ENCODE peak calls at places on chromosomes 2 and 18, in six cellular contexts. U is type B pancreatic cell, Z is AML-193, H is GM04503, V is left ventricle myocardium inferior, S is right cardiac atrium. B is an unnamed sample.

GRCh38 chr2:85888020-85888744 is 608 bp downstream of the ST3GAL5 start:
- DNase-seq in H (no peak), U (no peak), S (peak), Z (no peak), V (no peak), B (no peak)

GRCh38 chr2:53905396-53905795 is 45.6 kb upstream of the GPR75 start:
- DNase-seq in Z (no peak), V (no peak), U (no peak), H (no peak), S (no peak), B (no peak)

GRCh38 chr2:106232633-106233032 is 38.5 kb upstream of the UXS1 start:
- DNase-seq in V (peak), Z (no peak), H (no peak), S (peak), U (no peak), B (no peak)

GRCh38 chr2:152335016-152335850 is at the start of gene FMNL2:
- DNase-seq in U (peak), S (peak), H (no peak), Z (no peak), V (peak), B (peak)

GRCh38 chr2:172052000-172052983 is 33.0 kb upstream of the DLX1 start:
- DNase-seq in U (no peak), V (no peak), Z (no peak), H (peak), S (no peak), B (no peak)

GRCh38 chr18:56235061-56235772 is 403.2 kb downstream of the TXNL1 start:
- DNase-seq in H (no peak), S (no peak), U (no peak), Z (no peak), V (no peak), B (no peak)

GRCh38 chr2:86499326-86499725 is 58.2 kb downstream of the KDM3A start:
- DNase-seq in U (no peak), H (no peak), S (no peak), V (no peak), Z (no peak), B (no peak)

GRCh38 chr2:237290249-237290648 is 123.7 kb downstream of the COL6A3 start:
- DNase-seq in Z (no peak), H (peak), U (no peak), S (peak), V (peak), B (no peak)

GRCh38 chr2:187055463-187055862 is 206.5 kb upstream of the ZSWIM2 start:
- DNase-seq in Z (no peak), U (no peak), S (no peak), V (no peak), H (no peak), B (no peak)